ENCODE peak calls at places on chromosomes 5 and 9, in six cellular contexts. V, Y, B, E, S and I are unnamed samples.
A peak's percentile ranks its signal among the peaks of the same experiment; 100 is the strongest.

GRCh38 chr5:180138214-180138975 is 66.8 kb upstream of the RNF130 start:
- DNase-seq in S (no peak), E (no peak), B (no peak), Y (peak; percentile 44), V (no peak), I (peak; percentile 55)

GRCh38 chr9:76701441-76702031 is 62.7 kb upstream of the PCA3 start:
- DNase-seq in Y (no peak), S (no peak), B (no peak), E (no peak), V (no peak), I (no peak)

GRCh38 chr9:89609426-89610006 is 4.7 kb downstream of the GADD45G start:
- DNase-seq in Y (no peak), S (no peak), E (no peak), B (no peak), V (no peak), I (no peak)

GRCh38 chr5:129506092-129506491 is 46.0 kb downstream of the ADAMTS19 start:
- DNase-seq in Y (no peak), E (no peak), B (no peak), V (no peak), S (peak; percentile 39), I (no peak)

GRCh38 chr9:130888146-130888885 is 8.3 kb downstream of the QRFP start:
- DNase-seq in V (no peak), B (no peak), S (no peak), E (no peak), Y (no peak), I (no peak)

GRCh38 chr5:125891326-125891725 is 531.9 kb upstream of the GRAMD2B start:
- DNase-seq in B (no peak), Y (no peak), V (no peak), E (no peak), S (peak; percentile 19), I (no peak)

GRCh38 chr9:5976668-5977397 is 38.6 kb downstream of the RANBP6 start:
- DNase-seq in V (no peak), B (no peak), Y (no peak), E (no peak), S (peak; percentile 20), I (no peak)

GRCh38 chr9:134363450-134363849 is 37.2 kb downstream of the RXRA start:
- DNase-seq in E (no peak), V (no peak), B (no peak), S (peak; percentile 51), Y (no peak), I (no peak)

GRCh38 chr5:159051431-159052281 is 48.1 kb downstream of the EBF1 start:
- DNase-seq in S (no peak), Y (no peak), V (no peak), B (peak; percentile 60), E (no peak), I (no peak)

GRCh38 chr9:27348785-27349489 is 52.0 kb upstream of the EQTN start:
- DNase-seq in E (no peak), B (no peak), S (no peak), Y (no peak), V (no peak), I (no peak)

GRCh38 chr5:33409435-33410146 is 31.2 kb upstream of the TARS1 start:
- DNase-seq in E (no peak), V (no peak), Y (no peak), B (no peak), S (peak; percentile 12), I (no peak)

GRCh38 chr5:158720316-158720715 is 379.4 kb downstream of the EBF1 start:
- DNase-seq in B (no peak), Y (no peak), V (no peak), E (no peak), S (no peak), I (no peak)

GRCh38 chr9:87498046-87498815 is 564 bp downstream of the DAPK1 start:
- DNase-seq in B (peak; percentile 64), V (no peak), E (no peak), S (peak; percentile 20), Y (no peak), I (peak; percentile 81)

GRCh38 chr9:121059998-121060636 is 10.0 kb upstream of the C5 start:
- DNase-seq in B (no peak), E (peak; percentile 64), S (peak; percentile 66), Y (no peak), V (peak; percentile 33), I (no peak)

GRCh38 chr5:132459983-132460834 is 30.4 kb downstream of the IRF1 start:
- DNase-seq in Y (no peak), B (peak; percentile 61), E (no peak), S (no peak), V (no peak), I (no peak)

GRCh38 chr5:173933901-173934300 is 45.8 kb downstream of the CPEB4 start:
- DNase-seq in V (no peak), B (no peak), S (no peak), Y (no peak), E (no peak), I (no peak)

GRCh38 chr5:25458628-25459027 is 813.9 kb upstream of the CDH10 start:
- DNase-seq in V (no peak), Y (no peak), E (no peak), B (no peak), S (peak; percentile 25), I (no peak)

GRCh38 chr5:123681061-123681460 is 169.1 kb downstream of the CSNK1G3 start:
- DNase-seq in B (no peak), V (no peak), E (no peak), Y (no peak), S (no peak), I (no peak)

GRCh38 chr9:108270041-108270440 is 585.7 kb downstream of the ACTL7B start:
- DNase-seq in Y (no peak), V (no peak), B (no peak), S (no peak), E (no peak), I (no peak)

GRCh38 chr5:116938488-116938887 is 363.9 kb upstream of the SEMA6A start:
- DNase-seq in S (no peak), B (no peak), E (no peak), Y (no peak), V (no peak), I (no peak)

GRCh38 chr9:120730661-120731514 is 16.6 kb upstream of the MEGF9 start:
- DNase-seq in Y (no peak), B (peak; percentile 84), V (peak; percentile 85), E (no peak), S (peak; percentile 84), I (no peak)

GRCh38 chr9:23842531-23843129 is 16.6 kb upstream of the ELAVL2 start:
- DNase-seq in B (no peak), S (no peak), E (no peak), V (no peak), Y (no peak), I (no peak)
- TF ChIP-seq CTCF in B (no peak), S (no peak), E (no peak), V (no peak), Y (no peak), I (peak; percentile 62)

DNA sequence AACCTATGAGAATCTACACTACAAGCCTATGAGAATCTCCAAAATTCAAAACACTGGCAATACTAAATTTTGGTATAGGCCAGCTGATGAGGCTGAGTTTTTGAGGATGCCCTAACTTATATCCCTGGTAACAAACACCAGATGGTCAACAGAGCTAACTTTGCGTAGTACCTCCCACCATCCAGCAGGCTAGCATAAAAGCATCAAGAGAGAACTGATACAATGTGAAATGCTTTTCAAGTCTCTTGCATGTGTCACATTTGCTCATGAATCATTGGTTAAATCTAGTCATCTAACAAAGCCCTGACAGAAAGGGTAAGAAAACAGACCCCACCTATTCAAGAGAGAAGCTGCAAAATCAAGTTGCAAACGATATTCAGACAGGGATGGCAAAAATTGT is 1609.7 kb upstream of the CDH9 start:
- DNase-seq in V (no peak), B (no peak), S (peak; percentile 22), Y (no peak), E (no peak), I (no peak)
- TF ChIP-seq CTCF in V (no peak), B (no peak), S (no peak), Y (no peak), E (no peak), I (peak; percentile 58)

GRCh38 chr5:77230727-77231469 is 20.4 kb downstream of the PDE8B start:
- DNase-seq in V (no peak), B (no peak), S (peak; percentile 20), E (no peak), Y (no peak), I (no peak)
- TF ChIP-seq CTCF in V (peak; percentile 18), B (no peak), S (no peak), E (no peak), Y (no peak), I (peak; percentile 49)

GRCh38 chr9:37511006-37511714 is 25.4 kb downstream of the POLR1E start:
- DNase-seq in V (no peak), B (no peak), E (peak; percentile 13), S (peak; percentile 11), Y (no peak), I (no peak)
- TF ChIP-seq CTCF in V (no peak), B (no peak), E (no peak), S (no peak), Y (no peak), I (no peak)

GRCh38 chr5:112525217-112525616 is 106.1 kb upstream of the EPB41L4A start:
- DNase-seq in B (no peak), Y (no peak), S (no peak), V (no peak), E (no peak), I (no peak)

GRCh38 chr5:112532654-112533314 is 113.7 kb upstream of the EPB41L4A start:
- DNase-seq in V (no peak), B (no peak), S (no peak), E (no peak), Y (no peak), I (no peak)

GRCh38 chr5:112528928-112529327 is 109.9 kb upstream of the EPB41L4A start:
- DNase-seq in Y (no peak), V (no peak), S (no peak), B (no peak), E (no peak), I (no peak)

GRCh38 chr5:112533315-112533867 is 114.3 kb upstream of the EPB41L4A start:
- DNase-seq in S (peak; percentile 50), Y (no peak), V (no peak), E (peak; percentile 21), B (no peak), I (no peak)

GRCh38 chr5:112529525-112529924 is 110.4 kb upstream of the EPB41L4A start:
- DNase-seq in S (peak; percentile 45), E (peak; percentile 33), B (no peak), V (peak; percentile 7), Y (no peak), I (no peak)
- TF ChIP-seq CTCF in S (peak; percentile 26), E (peak; percentile 25), B (peak; percentile 46), V (peak; percentile 58), Y (no peak), I (peak; percentile 57)

GRCh38 chr9:136776947-136777346 is 12.6 kb upstream of the LCN15 start:
- DNase-seq in V (no peak), B (no peak), Y (no peak), E (no peak), S (no peak), I (no peak)
- TF ChIP-seq CTCF in V (no peak), B (no peak), Y (no peak), E (no peak), S (no peak), I (no peak)